ENCODE peak calls at places on chromosomes 11 and 22, in nine cellular contexts. X is AG09309, V is glutamatergic neuron, I is foreskin keratinocyte, B is neural progenitor cell, W is GM06990, G is kidney, U is brain microvascular endothelial cell, K is Caco-2. L is an unnamed sample.

GRCh38 chr11:40288212-40288803 is 1171.1 kb downstream of the LRRC4C start:
- DNase-seq in G (no peak), I (no peak), U (no peak), V (no peak), K (no peak), W (no peak), X (no peak), B (no peak), L (no peak)

GRCh38 chr11:130634981-130635473 is 186.6 kb downstream of the ADAMTS15 start:
- DNase-seq in W (no peak), U (peak; percentile 54), V (no peak), G (no peak), X (no peak), B (no peak), K (no peak), I (peak; percentile 91), L (no peak)

GRCh38 chr11:71305451-71306125 is 53.2 kb upstream of the SHANK2 start:
- DNase-seq in G (no peak), V (no peak), I (no peak), X (no peak), K (peak; percentile 24), B (no peak), U (no peak), W (no peak), L (no peak)

GRCh38 chr11:102268083-102268984 is 49.0 kb upstream of the BIRC3 start:
- DNase-seq in W (peak; percentile 79), G (peak; percentile 96), I (peak; percentile 95), K (peak; percentile 98), V (peak; percentile 60), X (no peak), B (peak; percentile 92), U (peak; percentile 36), L (peak; percentile 54)

GRCh38 chr11:84249344-84250135 is 963.4 kb upstream of the CCDC90B start:
- DNase-seq in U (no peak), V (no peak), G (no peak), X (no peak), K (no peak), B (no peak), W (peak; percentile 22), I (peak; percentile 58), L (no peak)

GRCh38 chr11:77776455-77776854 is 44.1 kb downstream of the RSF1 start:
- DNase-seq in B (no peak), W (no peak), U (no peak), V (no peak), I (no peak), G (no peak), K (no peak), X (no peak), L (no peak)

GRCh38 chr11:2173150-2173693 is 1.6 kb upstream of the TH start:
- DNase-seq in W (no peak), I (no peak), B (peak; percentile 62), G (no peak), K (no peak), X (no peak), V (no peak), U (no peak), L (no peak)

GRCh38 chr22:22058649-22059475 is 76.3 kb upstream of the TOP3B start:
- DNase-seq in X (no peak), V (no peak), I (no peak), K (peak; percentile 42), B (no peak), W (no peak), G (no peak), U (no peak), L (no peak)

GRCh38 chr11:12702999-12703453 is 28.8 kb downstream of the TEAD1 start:
- DNase-seq in X (no peak), K (no peak), U (no peak), V (no peak), I (peak; percentile 78), B (no peak), G (no peak), W (no peak), L (no peak)

GRCh38 chr22:49734390-49734789 is 93.3 kb downstream of the BRD1 start:
- DNase-seq in G (peak; percentile 46), V (no peak), K (no peak), X (no peak), W (no peak), B (no peak), I (no peak), U (no peak), L (no peak)

GRCh38 chr22:49734882-49735281 is 92.8 kb downstream of the BRD1 start:
- DNase-seq in U (no peak), K (no peak), G (peak; percentile 43), V (no peak), B (no peak), X (no peak), W (no peak), I (no peak), L (no peak)

GRCh38 chr22:49736538-49736937 is 91.1 kb downstream of the BRD1 start:
- DNase-seq in W (no peak), K (no peak), I (no peak), V (no peak), B (no peak), U (no peak), G (peak; percentile 54), X (no peak), L (no peak)

GRCh38 chr22:49735411-49736311 is 92.0 kb downstream of the BRD1 start:
- DNase-seq in I (no peak), U (no peak), V (no peak), K (no peak), W (no peak), X (no peak), B (peak; percentile 88), G (peak; percentile 66), L (no peak)

GRCh38 chr22:49733631-49734030 is 94.0 kb downstream of the BRD1 start:
- DNase-seq in I (no peak), U (no peak), B (no peak), V (no peak), G (peak; percentile 10), W (no peak), X (no peak), K (no peak), L (no peak)
- TF ChIP-seq CTCF in I (no peak), U (no peak), B (no peak), V (no peak), G (no peak), W (no peak), X (no peak), K (no peak), L (no peak)

DNA sequence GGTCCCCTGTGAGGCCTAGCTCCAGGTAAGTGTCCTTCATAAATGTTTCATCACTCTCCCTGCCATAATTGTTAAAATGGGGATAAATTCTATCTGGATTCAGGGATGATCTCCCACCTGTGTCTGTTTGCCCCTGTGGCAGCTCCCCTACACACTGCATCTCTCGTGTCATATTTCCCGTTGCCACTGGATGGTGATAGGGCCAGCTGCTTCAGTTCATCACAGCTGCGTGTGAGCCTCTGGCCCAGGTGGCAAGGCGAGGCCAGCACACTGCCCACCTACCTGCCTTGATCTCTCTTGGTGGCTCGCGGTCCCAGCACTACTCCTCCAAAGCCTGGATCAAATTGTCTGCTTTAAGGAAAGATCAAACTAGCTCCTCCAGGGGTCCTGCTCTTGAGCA is 187.4 kb downstream of the GRIK4 start:
- DNase-seq in V (no peak), U (no peak), G (no peak), K (peak; percentile 30), B (no peak), W (no peak), X (no peak), I (no peak), L (no peak)
- TF ChIP-seq CTCF in V (no peak), U (no peak), G (no peak), K (no peak), B (no peak), W (no peak), X (no peak), I (no peak), L (no peak)

GRCh38 chr11:27716850-27717249 is 16.6 kb upstream of the BDNF start:
- DNase-seq in K (no peak), G (no peak), V (no peak), W (no peak), U (no peak), I (no peak), B (peak; percentile 47), X (peak; percentile 63), L (no peak)

GRCh38 chr11:27716216-27716615 is 16.0 kb upstream of the BDNF start:
- DNase-seq in U (no peak), K (no peak), I (no peak), G (no peak), B (no peak), W (no peak), X (no peak), V (no peak), L (no peak)

GRCh38 chr11:27717801-27718229 is 17.6 kb upstream of the BDNF start:
- DNase-seq in U (no peak), I (no peak), B (peak; percentile 44), W (no peak), G (no peak), V (peak; percentile 21), X (no peak), K (no peak), L (no peak)

GRCh38 chr11:27718346-27718852 is 18.1 kb upstream of the BDNF start:
- DNase-seq in V (peak; percentile 82), U (peak; percentile 84), I (peak; percentile 43), G (no peak), K (peak; percentile 72), W (no peak), B (peak; percentile 91), X (peak; percentile 94), L (no peak)

DNA sequence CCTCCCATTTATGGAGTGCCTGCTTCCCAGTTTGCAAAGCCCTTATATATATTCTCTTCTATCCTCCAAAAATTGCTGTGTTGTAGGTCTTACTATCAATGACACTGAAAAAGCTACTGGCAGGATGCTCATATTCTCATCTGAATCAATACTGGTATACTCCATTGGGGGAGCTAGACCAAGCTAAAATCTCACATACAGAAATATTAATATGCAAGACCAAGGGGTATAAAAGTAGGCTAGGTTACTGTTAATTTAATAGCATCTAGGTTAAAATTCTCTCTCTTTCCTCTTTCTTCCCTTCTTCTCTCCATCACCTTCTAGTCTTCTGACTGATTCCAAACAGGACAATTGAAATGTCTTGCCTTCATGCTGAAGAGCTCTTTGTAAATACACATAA is 17.1 kb upstream of the BDNF start:
- DNase-seq in X (no peak), V (no peak), I (no peak), K (no peak), G (no peak), U (no peak), W (no peak), B (no peak), L (no peak)
- TF ChIP-seq CTCF in X (peak; percentile 43), V (peak; percentile 69), I (peak; percentile 43), K (no peak), G (no peak), U (peak; percentile 36), W (peak; percentile 19), B (peak; percentile 39), L (no peak)

DNA sequence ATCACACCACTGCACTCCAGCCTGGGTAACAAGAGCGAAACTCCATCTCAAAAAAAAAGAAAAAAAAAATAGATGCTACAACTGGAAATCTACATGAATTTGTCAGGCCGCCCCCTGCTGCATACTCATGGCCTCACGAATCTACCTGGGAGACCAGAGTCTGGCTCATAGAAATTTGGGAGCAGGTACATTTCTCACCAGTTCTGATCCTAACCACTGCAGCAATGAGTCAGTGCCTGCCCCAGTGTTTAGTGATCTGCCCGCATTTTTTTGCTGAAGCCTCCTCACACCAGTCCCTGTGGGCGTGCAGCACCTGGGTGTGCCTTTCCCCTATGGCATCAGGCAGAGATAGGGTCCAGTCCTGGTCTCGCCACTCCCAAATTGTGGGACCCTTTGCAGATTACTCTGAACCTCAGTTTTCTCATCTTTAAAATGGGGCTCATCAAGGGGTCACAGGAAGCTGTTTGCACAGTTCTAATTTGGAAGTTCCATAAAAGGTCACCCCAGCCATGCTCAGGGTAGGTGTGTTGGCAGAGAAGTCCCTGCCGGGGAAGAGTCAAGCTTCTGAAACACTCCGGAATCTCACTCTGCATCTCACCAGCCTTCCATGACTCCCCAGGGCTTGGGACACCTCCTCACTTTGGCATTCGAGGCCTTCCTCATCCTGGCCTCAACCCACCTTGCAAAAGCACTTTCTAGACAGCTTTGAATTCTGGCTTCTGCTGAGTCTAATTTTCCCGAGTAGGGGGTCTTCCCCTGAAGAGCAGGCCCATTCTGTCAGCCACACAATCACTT is 39.3 kb upstream of the LINC01488 start:
- DNase-seq in U (no peak), V (no peak), W (no peak), K (peak; percentile 44), X (no peak), B (no peak), I (peak; percentile 88), G (peak; percentile 28), L (no peak)
- TF ChIP-seq CTCF in U (no peak), V (no peak), W (no peak), K (no peak), X (no peak), B (no peak), I (peak; percentile 56), G (no peak), L (no peak)